ENCODE peak calls at places on chromosomes 7 and 10, in seven cellular contexts. One of them, this sample, is unnamed.

GRCh38 chr10:29254123-29255046 is 34.5 kb upstream of the LYZL1 start:
- DNase-seq in trophoblast cell: peak; percentile 18
- DNase-seq in neuronal stem cell: peak; percentile 67
- DNase-seq in mesenchymal stem cell: peak; percentile 90
- DNase-seq in mesendoderm: peak; percentile 96
- DNase-seq in H1: no peak
- DNase-seq in H9: no peak
- DNase-seq in this sample: no peak

GRCh38 chr10:61964059-61964709 is 62.7 kb downstream of the ARID5B start:
- DNase-seq in neuronal stem cell: no peak
- DNase-seq in mesenchymal stem cell: peak; percentile 29
- DNase-seq in trophoblast cell: no peak
- DNase-seq in mesendoderm: no peak
- DNase-seq in H9: no peak
- DNase-seq in H1: no peak
- DNase-seq in this sample: peak; percentile 41

GRCh38 chr10:119521443-119522204 is 20.9 kb downstream of the RGS10 start:
- DNase-seq in H1: no peak
- DNase-seq in trophoblast cell: peak; percentile 64
- DNase-seq in neuronal stem cell: no peak
- DNase-seq in mesenchymal stem cell: peak; percentile 87
- DNase-seq in H9: no peak
- DNase-seq in mesendoderm: peak; percentile 96
- DNase-seq in this sample: peak; percentile 92

GRCh38 chr10:132901351-132901750 is 41.0 kb downstream of the CFAP46 start:
- DNase-seq in mesenchymal stem cell: no peak
- DNase-seq in mesendoderm: no peak
- DNase-seq in neuronal stem cell: no peak
- DNase-seq in H9: no peak
- DNase-seq in H1: no peak
- DNase-seq in trophoblast cell: no peak
- DNase-seq in this sample: no peak

GRCh38 chr7:81573128-81573527 is 196.7 kb downstream of the HGF start:
- DNase-seq in H1: no peak
- DNase-seq in mesenchymal stem cell: no peak
- DNase-seq in trophoblast cell: no peak
- DNase-seq in mesendoderm: no peak
- DNase-seq in neuronal stem cell: no peak
- DNase-seq in H9: no peak
- DNase-seq in this sample: no peak

GRCh38 chr10:110078317-110078716 is 70.5 kb downstream of the ADD3 start:
- DNase-seq in mesendoderm: no peak
- DNase-seq in trophoblast cell: no peak
- DNase-seq in mesenchymal stem cell: no peak
- DNase-seq in H9: no peak
- DNase-seq in H1: no peak
- DNase-seq in neuronal stem cell: no peak
- DNase-seq in this sample: no peak

GRCh38 chr10:1149793-1150637 is 93.8 kb downstream of the WDR37 start:
- DNase-seq in neuronal stem cell: no peak
- DNase-seq in H9: no peak
- DNase-seq in mesendoderm: peak; percentile 74
- DNase-seq in mesenchymal stem cell: no peak
- DNase-seq in trophoblast cell: no peak
- DNase-seq in H1: peak; percentile 33
- DNase-seq in this sample: peak; percentile 3

GRCh38 chr7:23044581-23044980 is 30.7 kb upstream of the HYCC1 start:
- DNase-seq in neuronal stem cell: no peak
- DNase-seq in mesendoderm: no peak
- DNase-seq in trophoblast cell: peak; percentile 19
- DNase-seq in H1: no peak
- DNase-seq in H9: no peak
- DNase-seq in mesenchymal stem cell: no peak
- DNase-seq in this sample: no peak

GRCh38 chr10:35079763-35080162 is 10.4 kb downstream of the CUL2 start:
- DNase-seq in H1: no peak
- DNase-seq in neuronal stem cell: no peak
- DNase-seq in mesendoderm: no peak
- DNase-seq in mesenchymal stem cell: peak; percentile 89
- DNase-seq in trophoblast cell: peak; percentile 48
- DNase-seq in H9: no peak
- DNase-seq in this sample: peak; percentile 89

GRCh38 chr10:61786728-61787127 is 114.8 kb upstream of the ARID5B start:
- DNase-seq in mesendoderm: no peak
- DNase-seq in trophoblast cell: no peak
- DNase-seq in neuronal stem cell: no peak
- DNase-seq in mesenchymal stem cell: peak; percentile 78
- DNase-seq in H1: no peak
- DNase-seq in H9: no peak
- DNase-seq in this sample: peak; percentile 85

GRCh38 chr10:111203615-111204014 is 126.8 kb downstream of the ADRA2A start:
- DNase-seq in H9: no peak
- DNase-seq in neuronal stem cell: no peak
- DNase-seq in mesendoderm: no peak
- DNase-seq in H1: no peak
- DNase-seq in mesenchymal stem cell: no peak
- DNase-seq in trophoblast cell: no peak
- DNase-seq in this sample: no peak

GRCh38 chr10:87734987-87735827 is 75.5 kb downstream of the PAPSS2 start:
- DNase-seq in mesenchymal stem cell: peak; percentile 64
- DNase-seq in H9: peak; percentile 85
- DNase-seq in neuronal stem cell: peak; percentile 70
- DNase-seq in H1: peak; percentile 82
- DNase-seq in mesendoderm: peak; percentile 94
- DNase-seq in trophoblast cell: no peak
- DNase-seq in this sample: peak; percentile 51

GRCh38 chr7:128827248-128827958 is 2.8 kb upstream of the FLNC start:
- DNase-seq in mesendoderm: peak; percentile 91
- DNase-seq in H1: no peak
- DNase-seq in H9: peak; percentile 59
- DNase-seq in mesenchymal stem cell: peak; percentile 87
- DNase-seq in trophoblast cell: peak; percentile 60
- DNase-seq in neuronal stem cell: no peak
- DNase-seq in this sample: peak; percentile 83

GRCh38 chr7:65872776-65873581 is at the start of gene VKORC1L1:
- DNase-seq in neuronal stem cell: peak; percentile 92
- DNase-seq in mesendoderm: peak; percentile 95
- DNase-seq in H1: peak; percentile 90
- DNase-seq in trophoblast cell: peak; percentile 90
- DNase-seq in mesenchymal stem cell: peak; percentile 92
- DNase-seq in H9: peak; percentile 95
- DNase-seq in this sample: peak; percentile 89

GRCh38 chr10:15344876-15345285 is 26.2 kb downstream of the FAM171A1 start:
- DNase-seq in mesenchymal stem cell: no peak
- DNase-seq in neuronal stem cell: no peak
- DNase-seq in mesendoderm: no peak
- DNase-seq in H1: no peak
- DNase-seq in trophoblast cell: no peak
- DNase-seq in H9: no peak
- DNase-seq in this sample: peak; percentile 85

GRCh38 chr7:17822557-17823173 is 117.6 kb downstream of the SNX13 start:
- DNase-seq in neuronal stem cell: no peak
- DNase-seq in mesenchymal stem cell: no peak
- DNase-seq in mesendoderm: no peak
- DNase-seq in H9: no peak
- DNase-seq in H1: no peak
- DNase-seq in trophoblast cell: no peak
- DNase-seq in this sample: no peak

GRCh38 chr7:130998993-130999602 is 265.1 kb upstream of the KLF14 start:
- DNase-seq in mesendoderm: peak; percentile 39
- DNase-seq in H9: no peak
- DNase-seq in trophoblast cell: no peak
- DNase-seq in mesenchymal stem cell: peak; percentile 43
- DNase-seq in H1: peak; percentile 40
- DNase-seq in neuronal stem cell: no peak
- DNase-seq in this sample: peak; percentile 64

GRCh38 chr7:131011976-131012375 is 278.0 kb upstream of the KLF14 start:
- DNase-seq in mesendoderm: no peak
- DNase-seq in mesenchymal stem cell: peak; percentile 93
- DNase-seq in H1: no peak
- DNase-seq in H9: no peak
- DNase-seq in trophoblast cell: no peak
- DNase-seq in neuronal stem cell: no peak
- DNase-seq in this sample: peak; percentile 89

GRCh38 chr7:138512885-138513284 is 52.8 kb downstream of the TRIM24 start:
- DNase-seq in mesendoderm: no peak
- DNase-seq in neuronal stem cell: no peak
- DNase-seq in H9: no peak
- DNase-seq in mesenchymal stem cell: no peak
- DNase-seq in trophoblast cell: no peak
- DNase-seq in H1: no peak
- DNase-seq in this sample: no peak
- H3K23ac ChIP-seq in mesendoderm: no peak overlapping the region
- H3K23ac ChIP-seq in neuronal stem cell: no peak overlapping the region
- H3K23ac ChIP-seq in H9: no peak overlapping the region
- H3K23ac ChIP-seq in mesenchymal stem cell: no peak overlapping the region
- H3K23ac ChIP-seq in trophoblast cell: no peak overlapping the region
- H3K23ac ChIP-seq in H1: no peak overlapping the region
- H3K23ac ChIP-seq in this sample: no peak overlapping the region

GRCh38 chr7:11650030-11650429 is 182.0 kb downstream of the THSD7A start:
- DNase-seq in H1: no peak
- DNase-seq in mesenchymal stem cell: peak; percentile 5
- DNase-seq in mesendoderm: no peak
- DNase-seq in H9: no peak
- DNase-seq in trophoblast cell: no peak
- DNase-seq in neuronal stem cell: no peak
- DNase-seq in this sample: no peak

GRCh38 chr7:11650504-11650903 is 181.5 kb downstream of the THSD7A start:
- DNase-seq in mesenchymal stem cell: no peak
- DNase-seq in H1: no peak
- DNase-seq in H9: no peak
- DNase-seq in neuronal stem cell: no peak
- DNase-seq in trophoblast cell: no peak
- DNase-seq in mesendoderm: no peak
- DNase-seq in this sample: no peak

GRCh38 chr7:11648980-11649379 is 183.0 kb downstream of the THSD7A start:
- DNase-seq in trophoblast cell: no peak
- DNase-seq in mesendoderm: no peak
- DNase-seq in H9: no peak
- DNase-seq in mesenchymal stem cell: no peak
- DNase-seq in neuronal stem cell: no peak
- DNase-seq in H1: no peak
- DNase-seq in this sample: no peak

GRCh38 chr7:11642841-11643240 is 189.2 kb downstream of the THSD7A start:
- DNase-seq in H1: no peak
- DNase-seq in mesendoderm: no peak
- DNase-seq in neuronal stem cell: no peak
- DNase-seq in trophoblast cell: no peak
- DNase-seq in mesenchymal stem cell: no peak
- DNase-seq in H9: no peak
- DNase-seq in this sample: no peak

GRCh38 chr7:11648104-11648503 is 183.9 kb downstream of the THSD7A start:
- DNase-seq in mesendoderm: no peak
- DNase-seq in H9: no peak
- DNase-seq in neuronal stem cell: no peak
- DNase-seq in mesenchymal stem cell: no peak
- DNase-seq in trophoblast cell: no peak
- DNase-seq in H1: no peak
- DNase-seq in this sample: no peak
- H3K23ac ChIP-seq in mesendoderm: no peak overlapping the region
- H3K23ac ChIP-seq in H9: no peak overlapping the region
- H3K23ac ChIP-seq in neuronal stem cell: no peak overlapping the region
- H3K23ac ChIP-seq in mesenchymal stem cell: no peak overlapping the region
- H3K23ac ChIP-seq in trophoblast cell: no peak overlapping the region
- H3K23ac ChIP-seq in H1: no peak overlapping the region
- H3K23ac ChIP-seq in this sample: no peak overlapping the region

GRCh38 chr7:33500590-33500989 is 371.2 kb downstream of the BBS9 start:
- DNase-seq in mesendoderm: no peak
- DNase-seq in H9: no peak
- DNase-seq in neuronal stem cell: no peak
- DNase-seq in H1: no peak
- DNase-seq in mesenchymal stem cell: no peak
- DNase-seq in trophoblast cell: no peak
- DNase-seq in this sample: peak; percentile 10
- H3K23ac ChIP-seq in mesendoderm: no peak overlapping the region
- H3K23ac ChIP-seq in H9: no peak overlapping the region
- H3K23ac ChIP-seq in neuronal stem cell: no peak overlapping the region
- H3K23ac ChIP-seq in H1: no peak overlapping the region
- H3K23ac ChIP-seq in mesenchymal stem cell: no peak overlapping the region
- H3K23ac ChIP-seq in trophoblast cell: no peak overlapping the region
- H3K23ac ChIP-seq in this sample: no peak overlapping the region

DNA sequence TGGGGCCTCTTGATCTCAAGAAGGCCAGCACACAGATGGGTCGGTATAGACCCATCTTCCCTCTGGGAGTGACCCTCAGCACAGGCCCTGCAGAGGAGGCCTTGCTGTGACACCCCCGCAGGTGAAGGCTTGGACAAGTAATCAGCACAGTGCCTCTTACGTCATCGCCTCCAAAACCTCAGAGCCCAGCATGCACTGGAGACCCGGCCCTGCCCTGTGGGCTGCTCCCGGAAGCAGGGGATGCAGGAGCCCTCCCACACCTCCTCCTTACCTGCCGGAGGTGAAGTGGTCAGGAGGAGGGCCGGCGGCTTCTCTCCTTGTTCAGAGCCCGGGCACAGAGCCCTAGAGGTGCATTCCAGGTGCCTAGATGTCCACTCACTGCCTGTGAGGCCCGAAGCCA is 121.4 kb downstream of the PAXIP1 start:
- DNase-seq in H9: no peak
- DNase-seq in neuronal stem cell: no peak
- DNase-seq in mesenchymal stem cell: no peak
- DNase-seq in mesendoderm: no peak
- DNase-seq in trophoblast cell: no peak
- DNase-seq in H1: no peak
- DNase-seq in this sample: no peak
- H3K23ac ChIP-seq in H9: no peak overlapping the region
- H3K23ac ChIP-seq in neuronal stem cell: no peak overlapping the region
- H3K23ac ChIP-seq in mesenchymal stem cell: no peak overlapping the region
- H3K23ac ChIP-seq in mesendoderm: no peak overlapping the region
- H3K23ac ChIP-seq in trophoblast cell: no peak overlapping the region
- H3K23ac ChIP-seq in H1: no peak overlapping the region
- H3K23ac ChIP-seq in this sample: no peak overlapping the region

DNA sequence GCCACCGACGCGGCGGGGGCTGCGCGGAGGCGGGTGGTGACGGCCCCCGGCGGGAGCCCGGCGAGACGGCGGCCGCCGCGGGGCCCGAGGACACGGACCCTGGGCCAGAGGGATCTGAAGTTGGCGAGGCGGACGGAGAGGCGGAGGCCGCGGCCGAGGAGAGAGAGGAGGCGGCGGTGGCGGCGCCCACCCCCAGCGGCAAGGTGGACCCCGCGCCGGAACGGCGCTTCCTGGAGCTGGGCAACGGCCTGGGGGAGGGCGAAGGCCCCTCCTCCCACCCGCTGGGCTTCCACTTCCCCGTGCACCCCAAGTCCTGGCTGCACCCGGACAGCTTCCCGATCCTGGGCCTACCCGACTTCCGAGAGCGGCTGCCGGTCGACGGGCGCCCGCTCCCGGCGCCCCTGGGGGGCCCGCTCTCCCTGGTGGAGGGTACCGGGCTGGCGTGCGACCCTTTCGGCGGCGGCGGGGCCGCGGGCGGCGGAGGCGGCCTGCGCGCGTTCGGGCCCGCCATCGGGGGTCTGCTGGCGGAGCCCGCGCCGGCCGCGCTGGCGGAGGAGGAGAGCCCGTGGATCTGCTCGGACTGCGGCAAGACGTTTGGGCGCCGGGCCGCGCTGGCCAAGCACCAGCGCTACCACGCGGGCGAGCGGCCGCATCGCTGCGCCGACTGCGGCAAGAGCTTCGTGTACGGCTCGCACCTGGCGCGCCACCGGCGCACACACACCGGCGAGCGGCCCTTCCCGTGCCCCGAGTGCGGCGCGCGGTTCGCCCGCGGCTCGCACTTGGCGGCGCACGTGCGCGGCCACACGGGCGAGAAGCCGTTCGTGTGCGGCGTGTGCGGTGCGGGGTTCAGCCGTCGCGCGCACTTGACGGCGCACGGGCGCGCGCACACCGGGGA is 16.2 kb downstream of the ZNF316 start:
- DNase-seq in trophoblast cell: no peak
- DNase-seq in mesenchymal stem cell: no peak
- DNase-seq in neuronal stem cell: no peak
- DNase-seq in H1: no peak
- DNase-seq in H9: no peak
- DNase-seq in mesendoderm: no peak
- DNase-seq in this sample: no peak
- H3K23ac ChIP-seq in trophoblast cell: no peak overlapping the region
- H3K23ac ChIP-seq in mesenchymal stem cell: no peak overlapping the region
- H3K23ac ChIP-seq in neuronal stem cell: no peak overlapping the region
- H3K23ac ChIP-seq in H1: no peak overlapping the region
- H3K23ac ChIP-seq in H9: no peak overlapping the region
- H3K23ac ChIP-seq in mesendoderm: no peak overlapping the region
- H3K23ac ChIP-seq in this sample: no peak overlapping the region